ENCODE peak calls at places on chromosomes 4 and X, in eight cellular contexts. Z is B cell, M is EL, U is EH, S is fibroblast of mammary gland, C is NCI-H1092 treated with DMSO at 0.1 percent for 48 hours, Y is SHP77, N is GM04503. D is an unnamed sample.

GRCh38 chrX:116436358-116436816 is at the start of gene SLC6A14:
- DNase-seq in Z (no peak), M (no peak), U (no peak), S (no peak), C (no peak), Y (no peak), N (no peak), D (no peak)

GRCh38 chr4:14841801-14842748 is 160.2 kb upstream of the CPEB2 start:
- DNase-seq in Z (no peak), M (no peak), U (no peak), S (no peak), C (peak), Y (no peak), N (no peak), D (no peak)

GRCh38 chrX:71941145-71941544 is 30.5 kb downstream of the NHSL2 start:
- DNase-seq in Z (no peak), M (no peak), U (no peak), S (peak), C (no peak), Y (no peak), N (no peak), D (no peak)

GRCh38 chr4:88737304-88738015 is 39.8 kb upstream of the NAP1L5 start:
- DNase-seq in Z (peak), M (no peak), U (no peak), S (peak), C (no peak), Y (no peak), N (no peak), D (no peak)

GRCh38 chr4:91824773-91825172 is 479.0 kb upstream of the GRID2 start:
- DNase-seq in Z (no peak), M (no peak), U (no peak), S (no peak), C (no peak), Y (no peak), N (no peak), D (no peak)

GRCh38 chr4:58590714-58591113 is 1480.5 kb upstream of the IGFBP7 start:
- DNase-seq in Z (no peak), M (no peak), U (no peak), S (no peak), C (no peak), Y (no peak), N (no peak), D (no peak)

GRCh38 chr4:84841435-84841834 is 125.1 kb downstream of the WDFY3 start:
- DNase-seq in Z (no peak), M (no peak), U (no peak), S (no peak), C (no peak), Y (no peak), N (no peak), D (no peak)

GRCh38 chr4:2007804-2008670 is 737 bp downstream of the NELFA start:
- DNase-seq in Z (peak), M (peak), U (peak), S (peak), C (no peak), Y (no peak), N (no peak), D (no peak)

GRCh38 chr4:6668391-6668790 is 25.3 kb upstream of the S100P start:
- DNase-seq in Z (no peak), M (peak), U (peak), S (peak), C (no peak), Y (no peak), N (no peak), D (no peak)

GRCh38 chr4:112857461-112857860 is 192.0 kb upstream of the ANK2 start:
- DNase-seq in Z (no peak), M (peak), U (peak), S (peak), C (no peak), Y (no peak), N (peak), D (no peak)

GRCh38 chrX:124240422-124240821 is 92.0 kb upstream of the TEX13D start:
- DNase-seq in Z (no peak), M (no peak), U (peak), S (peak), C (no peak), Y (no peak), N (no peak), D (no peak)

GRCh38 chr4:121791481-121791880 is 9.6 kb upstream of the EXOSC9 start:
- DNase-seq in Z (no peak), M (peak), U (peak), S (peak), C (no peak), Y (no peak), N (peak), D (no peak)

GRCh38 chr4:1208970-1209704 is 36.8 kb upstream of the SPON2 start:
- DNase-seq in Z (no peak), M (no peak), U (no peak), S (peak), C (no peak), Y (no peak), N (no peak), D (no peak)

GRCh38 chr4:76989391-76990061 is 40.0 kb downstream of the SEPTIN11 start:
- DNase-seq in Z (no peak), M (no peak), U (no peak), S (no peak), C (no peak), Y (no peak), N (no peak), D (no peak)

GRCh38 chr4:95050980-95051688 is 293.4 kb downstream of the BMPR1B start:
- DNase-seq in Z (no peak), M (no peak), U (no peak), S (no peak), C (no peak), Y (no peak), N (no peak), D (peak)

GRCh38 chr4:69830529-69831269 is 29.2 kb downstream of the SULT1E1 start:
- DNase-seq in Z (no peak), M (no peak), U (no peak), S (peak), C (peak), Y (peak), N (no peak), D (no peak)

GRCh38 chr4:112636688-112637551 is at the start of the genes LARP7 and ZGRF1:
- DNase-seq in Z (peak), M (peak), U (peak), S (peak), C (peak), Y (peak), N (peak), D (peak)

GRCh38 chr4:54709281-54709854 is 51.6 kb downstream of the KIT start:
- DNase-seq in Z (no peak), M (no peak), U (no peak), S (no peak), C (no peak), Y (no peak), N (no peak), D (no peak)

GRCh38 chr4:74230902-74231499 is 73.1 kb downstream of the MTHFD2L start:
- DNase-seq in Z (no peak), M (peak), U (peak), S (peak), C (no peak), Y (no peak), N (peak), D (no peak)

GRCh38 chrX:40998123-40998522 is 87.1 kb upstream of the USP9X start:
- DNase-seq in Z (no peak), M (no peak), U (no peak), S (no peak), C (no peak), Y (no peak), N (no peak), D (no peak)